ENCODE peak calls at places on chromosome 18, in six cellular contexts. V is omental fat pad, O is A549, M is activated gamma-delta T cell, F is EL, N is HEK293T. S is an unnamed sample.

GRCh38 chr18:46050268-46050667 is 21.8 kb downstream of the PSTPIP2 start:
- DNase-seq in V (no peak), O (no peak), M (no peak), F (no peak), N (no peak), S (no peak)

GRCh38 chr18:48662021-48662661 is 123.3 kb downstream of the CTIF start:
- DNase-seq in V (no peak), O (peak; percentile 21), M (no peak), F (peak; percentile 68), N (no peak), S (no peak)

GRCh38 chr18:53819174-53819573 is 405.3 kb downstream of the MBD2 start:
- DNase-seq in V (no peak), O (no peak), M (no peak), F (no peak), N (no peak), S (no peak)

GRCh38 chr18:65623686-65624085 is 127.1 kb upstream of the CDH7 start:
- DNase-seq in V (no peak), O (no peak), M (no peak), F (no peak), N (no peak), S (no peak)

GRCh38 chr18:32552421-32553030 is 81.8 kb upstream of the GAREM1 start:
- DNase-seq in V (no peak), O (peak; percentile 34), M (no peak), F (no peak), N (peak; percentile 85), S (peak; percentile 19)

GRCh38 chr18:63299837-63300787 is 19.5 kb downstream of the BCL2 start:
- DNase-seq in V (no peak), O (no peak), M (no peak), F (no peak), N (no peak), S (peak; percentile 64)

GRCh38 chr18:62334110-62334509 is 9.0 kb downstream of the TNFRSF11A start:
- DNase-seq in V (no peak), O (peak; percentile 35), M (no peak), F (peak; percentile 63), N (no peak), S (no peak)

GRCh38 chr18:51135361-51135760 is 62.1 kb downstream of the MEX3C start:
- DNase-seq in V (no peak), O (no peak), M (no peak), F (peak; percentile 81), N (no peak), S (no peak)

GRCh38 chr18:54165450-54165849 is 59.0 kb downstream of the MBD2 start:
- DNase-seq in V (no peak), O (no peak), M (no peak), F (no peak), N (no peak), S (no peak)

GRCh38 chr18:21191596-21192307 is 50.3 kb upstream of the GREB1L start:
- DNase-seq in V (no peak), O (peak; percentile 20), M (no peak), F (peak; percentile 63), N (peak; percentile 80), S (no peak)

GRCh38 chr18:37299471-37300304 is 265.9 kb downstream of the CELF4 start:
- DNase-seq in V (peak; percentile 86), O (peak; percentile 69), M (no peak), F (peak; percentile 90), N (peak; percentile 72), S (no peak)

GRCh38 chr18:48814490-48815181 is 136.1 kb downstream of the SMAD7 start:
- DNase-seq in V (peak; percentile 8), O (no peak), M (no peak), F (no peak), N (no peak), S (peak; percentile 42)

GRCh38 chr18:10864722-10865121 is 284.6 kb downstream of the PIEZO2 start:
- DNase-seq in V (no peak), O (no peak), M (no peak), F (no peak), N (no peak), S (no peak)

GRCh38 chr18:61569176-61569892 is 236.1 kb downstream of the CDH20 start:
- DNase-seq in V (no peak), O (no peak), M (no peak), F (peak; percentile 92), N (no peak), S (no peak)

GRCh38 chr18:31555971-31556747 is 35.5 kb upstream of the TTR start:
- DNase-seq in V (no peak), O (peak; percentile 25), M (no peak), F (peak; percentile 44), N (peak; percentile 73), S (peak; percentile 15)

GRCh38 chr18:21345851-21346250 is 103.8 kb downstream of the GREB1L start:
- DNase-seq in V (no peak), O (no peak), M (no peak), F (no peak), N (no peak), S (no peak)

GRCh38 chr18:65901522-65901921 is 150.7 kb downstream of the CDH7 start:
- DNase-seq in V (no peak), O (no peak), M (no peak), F (no peak), N (no peak), S (no peak)

GRCh38 chr18:8361941-8362471 is 247.2 kb upstream of the RAB12 start:
- DNase-seq in V (no peak), O (no peak), M (no peak), F (no peak), N (no peak), S (no peak)

GRCh38 chr18:13584826-13585225 is 141.5 kb downstream of the FAM210A start:
- DNase-seq in V (no peak), O (no peak), M (no peak), F (no peak), N (no peak), S (no peak)

GRCh38 chr18:55407774-55408535 is 180.0 kb downstream of the TCF4 start:
- DNase-seq in V (no peak), O (no peak), M (no peak), F (no peak), N (no peak), S (no peak)

GRCh38 chr18:950882-951539 is 46.3 kb downstream of the ADCYAP1 start:
- DNase-seq in V (no peak), O (no peak), M (no peak), F (peak; percentile 38), N (no peak), S (no peak)

GRCh38 chr18:50678651-50679415 is 118.9 kb downstream of the MAPK4 start:
- DNase-seq in V (no peak), O (no peak), M (no peak), F (no peak), N (no peak), S (no peak)

GRCh38 chr18:5885337-5885736 is 10.0 kb downstream of the TMEM200C start:
- DNase-seq in V (no peak), O (no peak), M (no peak), F (no peak), N (no peak), S (no peak)

GRCh38 chr18:332007-332406 is 64.2 kb upstream of the THOC1 start:
- DNase-seq in V (no peak), O (no peak), M (no peak), F (no peak), N (no peak), S (no peak)

GRCh38 chr18:31576670-31577069 is 15.0 kb upstream of the TTR start:
- DNase-seq in V (no peak), O (no peak), M (no peak), F (no peak), N (no peak), S (no peak)

GRCh38 chr18:64116806-64117205 is 32.1 kb downstream of the LINC00305 start:
- DNase-seq in V (no peak), O (no peak), M (no peak), F (no peak), N (no peak), S (no peak)

GRCh38 chr18:32879497-32879896 is 106.7 kb upstream of the KLHL14 start:
- DNase-seq in V (no peak), O (no peak), M (no peak), F (no peak), N (no peak), S (no peak)

GRCh38 chr18:35671952-35672603 is 90.5 kb downstream of the GALNT1 start:
- DNase-seq in V (no peak), O (no peak), M (no peak), F (no peak), N (no peak), S (no peak)